ENCODE peak calls at places on chromosomes 16 and 17, in four cellular contexts. Y is psoas muscle, Q is tibial artery, U is heart left ventricle. N is an unnamed sample. For H3K9me3 and H3K36me3, the result is how much of the 10 kb centered on the place peaks cover.

GRCh38 chr16:54040975-54041374 is 245.6 kb downstream of the IRX3 start:
- DNase-seq in Y (no peak), Q (no peak), U (no peak), N (no peak)

GRCh38 chr17:9162275-9162985 is 141.1 kb downstream of the NTN1 start:
- DNase-seq in Y (no peak), Q (peak), U (no peak), N (peak)

GRCh38 chr17:73003487-73003886 is 89.0 kb downstream of the SLC39A11 start:
- DNase-seq in Y (no peak), Q (no peak), U (no peak), N (no peak)

GRCh38 chr16:79415983-79416641 is 184.4 kb downstream of the MAF start:
- DNase-seq in Y (no peak), Q (no peak), U (no peak), N (no peak)

GRCh38 chr16:68444058-68444657 is 4.2 kb downstream of the SMPD3 start:
- DNase-seq in Y (no peak), Q (no peak), U (no peak), N (no peak)

GRCh38 chr16:84647830-84648594 is at the start of gene KLHL36:
- DNase-seq in Y (peak), Q (peak), U (peak), N (peak)

GRCh38 chr16:3582276-3583165 is 5.3 kb upstream of the NLRC3 start:
- DNase-seq in Y (peak), Q (no peak), U (peak), N (no peak)

GRCh38 chr17:78652913-78653312 is 75.7 kb upstream of the DNAH17 start:
- DNase-seq in Y (no peak), Q (peak), U (no peak), N (peak)

GRCh38 chr17:77345260-77345910 is 204.6 kb downstream of the SEC14L1 start:
- DNase-seq in Y (peak), Q (no peak), U (no peak), N (no peak)

GRCh38 chr16:59783191-59783590 is 1049.1 kb upstream of the GOT2 start:
- DNase-seq in Y (no peak), Q (no peak), U (no peak), N (no peak)

GRCh38 chr16:64882385-64882784 is 239.5 kb downstream of the CDH11 start:
- DNase-seq in Y (no peak), Q (peak), U (peak), N (no peak)

GRCh38 chr17:40532520-40533253 is 31.3 kb upstream of the TNS4 start:
- DNase-seq in Y (no peak), Q (peak), U (no peak), N (no peak)

GRCh38 chr16:67028555-67029248 is at the start of gene CBFB:
- DNase-seq in Y (peak), Q (peak), U (peak), N (peak)

GRCh38 chr17:70787721-70788120 is 618.4 kb downstream of the KCNJ2 start:
- DNase-seq in Y (no peak), Q (no peak), U (no peak), N (no peak)

GRCh38 chr16:28981517-28981916 is 3.3 kb upstream of the LAT start:
- DNase-seq in Y (no peak), Q (no peak), U (no peak), N (no peak)

GRCh38 chr16:58970775-58971174 is 236.7 kb upstream of the GOT2 start:
- DNase-seq in Y (no peak), Q (no peak), U (no peak), N (no peak)

GRCh38 chr16:180921-181667 is 835 bp downstream of the HBQ1 start:
- DNase-seq in Y (peak), Q (peak), U (peak), N (peak)

GRCh38 chr16:27355610-27356009 is 41.8 kb downstream of the IL4R start:
- DNase-seq in Y (peak), Q (no peak), U (no peak), N (no peak)

GRCh38 chr17:413706-414440 is 61.3 kb upstream of the RPH3AL start:
- DNase-seq in Y (no peak), Q (no peak), U (no peak), N (no peak)

GRCh38 chr16:35485915-35486314 is 2026.5 kb downstream of the TP53TG3F start:
- DNase-seq in Y (no peak), Q (no peak), U (no peak), N (no peak)
- H3K9me3 ChIP-seq in Y (under half), Q (under half), U (under half), N (under half)

DNA sequence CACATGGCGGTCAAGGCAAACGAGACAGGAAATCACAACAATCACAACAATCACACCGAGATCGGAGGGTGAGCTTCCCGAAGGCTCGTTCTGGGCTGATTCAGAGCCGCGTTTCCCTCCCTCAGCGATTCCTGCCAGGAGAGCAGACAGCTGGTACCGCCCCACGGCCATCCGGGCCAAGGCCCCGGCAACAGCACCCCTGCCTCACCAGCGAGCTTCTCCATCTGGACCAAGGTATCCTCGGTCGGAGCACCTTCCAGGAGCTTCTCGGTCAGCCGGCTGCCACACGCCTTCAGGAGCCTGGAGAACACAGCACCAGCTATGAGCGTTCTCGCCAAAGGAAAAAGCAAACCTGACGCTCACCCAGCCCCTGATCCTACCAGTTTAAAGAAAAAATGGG is 15.2 kb upstream of the PLD6 start:
- DNase-seq in Y (peak), Q (no peak), U (no peak), N (no peak)
- H3K36me3 ChIP-seq in Y (half or more), Q (half or more), U (half or more), N (under half)

GRCh38 chr17:22300177-22300576 is 607.9 kb downstream of the KCNJ18 start:
- DNase-seq in Y (no peak), Q (no peak), U (no peak), N (no peak)
- H3K9me3 ChIP-seq in Y (under half), Q (under half), U (under half), N (under half)

DNA sequence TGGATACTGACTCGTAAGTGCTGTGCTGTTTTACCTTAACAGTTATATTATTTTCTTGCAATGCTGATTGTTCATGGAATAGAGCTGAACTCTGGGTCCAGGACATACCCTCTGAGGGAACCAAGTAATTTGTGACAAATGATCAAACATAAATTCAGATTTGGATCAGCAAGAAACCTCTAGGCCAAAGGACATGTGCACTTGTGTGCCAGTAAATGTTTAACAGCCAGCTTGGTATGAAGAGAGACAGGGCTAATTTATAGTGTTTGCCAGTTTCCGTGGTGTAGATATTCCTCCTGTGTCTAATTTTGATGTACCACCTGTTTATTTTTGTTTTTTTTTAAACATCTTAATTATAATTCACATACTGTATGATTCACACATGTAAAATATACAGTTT is 30.8 kb upstream of the MRC2 start:
- DNase-seq in Y (no peak), Q (no peak), U (no peak), N (no peak)
- H3K36me3 ChIP-seq in Y (half or more), Q (under half), U (under half), N (under half)

DNA sequence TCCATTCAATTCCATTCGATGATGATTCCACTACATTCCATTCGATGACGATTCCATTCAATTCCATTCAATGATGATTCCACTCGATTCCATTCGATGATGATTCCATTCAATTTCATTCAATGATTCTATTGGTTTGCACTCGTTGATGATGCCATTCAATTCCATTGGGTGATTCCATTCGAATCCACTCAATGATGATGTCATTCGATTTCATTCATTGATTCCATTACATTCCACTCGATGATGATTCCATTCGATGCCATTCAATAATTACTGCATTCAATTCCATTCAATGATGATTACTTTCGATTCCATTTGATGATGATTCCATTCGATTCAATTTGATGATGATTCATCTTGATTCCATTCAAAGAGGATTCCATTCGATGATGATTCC is 1299.4 kb downstream of the TP53TG3F start:
- DNase-seq in Y (no peak), Q (no peak), U (no peak), N (no peak)
- H3K9me3 ChIP-seq in Y (half or more), Q (under half), U (half or more), N (under half)

N was measured in aorta.